ENCODE peak calls at places on chromosomes 3 and 15, in five cellular contexts. One of them, this sample, is unnamed. For H3K4me1, the result is how much of the 10 kb centered on the place peaks cover.

GRCh38 chr3:195207731-195208130 is 63.2 kb downstream of the XXYLT1 start:
- DNase-seq in SJSA1: no peak
- DNase-seq in lower lobe of right lung: no peak
- DNase-seq in upper lobe of left lung: no peak
- DNase-seq in kidney: no peak
- DNase-seq in this sample: no peak

GRCh38 chr15:89781891-89782618 is 5.9 kb downstream of the MESP2 start:
- DNase-seq in kidney: peak
- DNase-seq in upper lobe of left lung: no peak
- DNase-seq in lower lobe of right lung: no peak
- DNase-seq in SJSA1: peak
- DNase-seq in this sample: no peak

GRCh38 chr3:9158865-9159630 is 90.4 kb downstream of the SRGAP3 start:
- DNase-seq in SJSA1: no peak
- DNase-seq in upper lobe of left lung: no peak
- DNase-seq in kidney: no peak
- DNase-seq in lower lobe of right lung: no peak
- DNase-seq in this sample: no peak

GRCh38 chr3:132804498-132804897 is 82.3 kb upstream of the NPHP3 start:
- DNase-seq in lower lobe of right lung: no peak
- DNase-seq in SJSA1: peak
- DNase-seq in upper lobe of left lung: no peak
- DNase-seq in kidney: no peak
- DNase-seq in this sample: no peak

GRCh38 chr15:52284164-52284563 is 11.4 kb downstream of the MYO5C start:
- DNase-seq in kidney: no peak
- DNase-seq in lower lobe of right lung: no peak
- DNase-seq in SJSA1: no peak
- DNase-seq in upper lobe of left lung: no peak
- DNase-seq in this sample: no peak

GRCh38 chr3:129654126-129654525 is 47.6 kb upstream of the PLXND1 start:
- DNase-seq in kidney: no peak
- DNase-seq in upper lobe of left lung: no peak
- DNase-seq in SJSA1: no peak
- DNase-seq in lower lobe of right lung: no peak
- DNase-seq in this sample: no peak

GRCh38 chr3:142779591-142779990 is 55.8 kb downstream of the TRPC1 start:
- DNase-seq in kidney: no peak
- DNase-seq in lower lobe of right lung: no peak
- DNase-seq in upper lobe of left lung: no peak
- DNase-seq in SJSA1: no peak
- DNase-seq in this sample: no peak

GRCh38 chr3:177569823-177570657 is 372.8 kb upstream of the TBL1XR1 start:
- DNase-seq in SJSA1: no peak
- DNase-seq in lower lobe of right lung: no peak
- DNase-seq in kidney: no peak
- DNase-seq in upper lobe of left lung: no peak
- DNase-seq in this sample: no peak

GRCh38 chr3:188119846-188120245 is 34.1 kb upstream of the LPP start:
- DNase-seq in lower lobe of right lung: no peak
- DNase-seq in kidney: no peak
- DNase-seq in SJSA1: no peak
- DNase-seq in upper lobe of left lung: no peak
- DNase-seq in this sample: no peak
- H3K4me1 ChIP-seq in lower lobe of right lung: under half
- H3K4me1 ChIP-seq in kidney: under half
- H3K4me1 ChIP-seq in SJSA1: under half
- H3K4me1 ChIP-seq in upper lobe of left lung: under half
- H3K4me1 ChIP-seq in this sample: under half

DNA sequence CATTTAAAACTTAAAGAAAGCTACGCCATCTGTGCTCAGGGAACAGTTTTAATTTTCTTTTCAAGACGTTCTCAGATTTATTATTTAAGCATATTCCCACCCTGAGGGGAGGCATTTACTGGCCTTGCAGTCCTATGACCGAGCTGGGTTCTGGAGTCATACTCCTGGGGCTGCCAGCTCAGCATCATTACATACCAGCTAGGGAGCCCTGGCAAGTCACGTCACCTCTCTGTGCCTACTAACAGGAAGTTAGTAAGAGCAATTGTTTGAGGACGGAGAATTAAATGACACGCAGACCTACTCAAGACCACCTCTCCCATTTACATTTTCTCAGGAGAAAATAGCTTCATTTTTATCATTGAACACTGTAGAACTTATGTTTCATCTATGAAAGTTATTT is 5.8 kb downstream of the CDCP1 start:
- DNase-seq in lower lobe of right lung: no peak
- DNase-seq in kidney: peak
- DNase-seq in upper lobe of left lung: no peak
- DNase-seq in SJSA1: peak
- DNase-seq in this sample: no peak
- H3K27ac ChIP-seq in lower lobe of right lung: no peak
- H3K27ac ChIP-seq in kidney: no peak
- H3K27ac ChIP-seq in upper lobe of left lung: no peak
- H3K27ac ChIP-seq in SJSA1: peak
- H3K27ac ChIP-seq in this sample: no peak

DNA sequence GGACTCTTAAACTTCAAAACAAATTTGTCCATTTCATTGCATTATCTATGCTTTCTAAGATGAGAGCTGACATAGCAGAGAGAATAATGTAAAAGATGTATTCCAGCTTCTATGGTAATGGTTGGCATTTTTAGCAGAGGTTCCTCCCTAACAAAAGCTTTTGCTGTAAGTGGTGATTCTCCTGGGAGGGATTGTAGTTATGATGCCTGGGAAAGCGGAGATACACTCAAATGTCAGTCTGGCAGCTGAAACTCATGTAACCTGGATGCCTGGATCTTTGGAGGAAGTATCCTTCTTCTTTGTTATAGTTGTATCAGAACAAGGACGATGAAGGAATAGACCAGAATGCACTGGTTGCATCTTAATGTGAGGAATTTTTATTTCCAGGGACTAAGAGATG is 7.5 kb downstream of the CHL1 start:
- DNase-seq in lower lobe of right lung: no peak
- DNase-seq in SJSA1: no peak
- DNase-seq in kidney: no peak
- DNase-seq in upper lobe of left lung: no peak
- DNase-seq in this sample: no peak
- H3K4me1 ChIP-seq in lower lobe of right lung: under half
- H3K4me1 ChIP-seq in SJSA1: under half
- H3K4me1 ChIP-seq in kidney: under half
- H3K4me1 ChIP-seq in upper lobe of left lung: under half
- H3K4me1 ChIP-seq in this sample: under half

GRCh38 chr3:160883373-160883772 is 127.3 kb downstream of the PPM1L start:
- DNase-seq in kidney: no peak
- DNase-seq in SJSA1: no peak
- DNase-seq in lower lobe of right lung: no peak
- DNase-seq in upper lobe of left lung: no peak
- DNase-seq in this sample: no peak

GRCh38 chr3:160885791-160886286 is 129.8 kb downstream of the PPM1L start:
- DNase-seq in kidney: peak
- DNase-seq in SJSA1: peak
- DNase-seq in lower lobe of right lung: peak
- DNase-seq in upper lobe of left lung: peak
- DNase-seq in this sample: peak

DNA sequence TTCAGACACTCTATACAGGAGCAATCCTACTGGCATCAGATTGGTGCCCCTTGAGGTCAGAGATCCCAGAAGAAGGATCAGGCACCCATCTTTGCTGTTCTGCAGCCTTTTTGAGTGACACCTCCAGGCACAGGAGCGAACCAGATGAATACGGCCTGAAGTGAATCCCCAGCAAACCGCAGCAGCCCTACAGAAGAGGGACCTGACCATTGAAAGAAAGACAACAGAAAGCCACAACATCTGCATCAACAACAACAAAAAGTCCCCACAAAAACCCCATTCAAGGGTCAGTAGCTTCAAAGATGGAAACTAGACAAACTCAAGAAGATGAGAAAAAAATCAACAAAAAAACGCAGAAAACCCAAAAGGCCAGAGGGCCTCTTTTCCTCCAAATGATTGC is 130.4 kb downstream of the PPM1L start:
- DNase-seq in lower lobe of right lung: no peak
- DNase-seq in upper lobe of left lung: no peak
- DNase-seq in kidney: no peak
- DNase-seq in SJSA1: no peak
- DNase-seq in this sample: no peak
- H3K27ac ChIP-seq in lower lobe of right lung: no peak
- H3K27ac ChIP-seq in upper lobe of left lung: no peak
- H3K27ac ChIP-seq in kidney: no peak
- H3K27ac ChIP-seq in SJSA1: no peak
- H3K27ac ChIP-seq in this sample: peak

GRCh38 chr3:50274371-50275104 is 4.3 kb upstream of the LSMEM2 start:
- DNase-seq in upper lobe of left lung: no peak
- DNase-seq in SJSA1: peak
- DNase-seq in kidney: peak
- DNase-seq in lower lobe of right lung: peak
- DNase-seq in this sample: peak

GRCh38 chr3:50275160-50275995 is 3.5 kb upstream of the LSMEM2 start:
- DNase-seq in SJSA1: no peak
- DNase-seq in upper lobe of left lung: peak
- DNase-seq in kidney: peak
- DNase-seq in lower lobe of right lung: no peak
- DNase-seq in this sample: no peak

GRCh38 chr3:50271314-50272072 is 2.5 kb downstream of the SEMA3B start:
- DNase-seq in SJSA1: no peak
- DNase-seq in lower lobe of right lung: no peak
- DNase-seq in kidney: no peak
- DNase-seq in upper lobe of left lung: no peak
- DNase-seq in this sample: no peak

GRCh38 chr3:50272911-50273688 is 4.2 kb downstream of the SEMA3B start:
- DNase-seq in kidney: peak
- DNase-seq in SJSA1: peak
- DNase-seq in upper lobe of left lung: peak
- DNase-seq in lower lobe of right lung: peak
- DNase-seq in this sample: peak

GRCh38 chr3:50273689-50274065 is 4.7 kb downstream of the SEMA3B start:
- DNase-seq in lower lobe of right lung: no peak
- DNase-seq in upper lobe of left lung: no peak
- DNase-seq in kidney: peak
- DNase-seq in SJSA1: no peak
- DNase-seq in this sample: no peak
- H3K4me1 ChIP-seq in lower lobe of right lung: under half
- H3K4me1 ChIP-seq in upper lobe of left lung: half or more
- H3K4me1 ChIP-seq in kidney: under half
- H3K4me1 ChIP-seq in SJSA1: under half
- H3K4me1 ChIP-seq in this sample: under half

DNA sequence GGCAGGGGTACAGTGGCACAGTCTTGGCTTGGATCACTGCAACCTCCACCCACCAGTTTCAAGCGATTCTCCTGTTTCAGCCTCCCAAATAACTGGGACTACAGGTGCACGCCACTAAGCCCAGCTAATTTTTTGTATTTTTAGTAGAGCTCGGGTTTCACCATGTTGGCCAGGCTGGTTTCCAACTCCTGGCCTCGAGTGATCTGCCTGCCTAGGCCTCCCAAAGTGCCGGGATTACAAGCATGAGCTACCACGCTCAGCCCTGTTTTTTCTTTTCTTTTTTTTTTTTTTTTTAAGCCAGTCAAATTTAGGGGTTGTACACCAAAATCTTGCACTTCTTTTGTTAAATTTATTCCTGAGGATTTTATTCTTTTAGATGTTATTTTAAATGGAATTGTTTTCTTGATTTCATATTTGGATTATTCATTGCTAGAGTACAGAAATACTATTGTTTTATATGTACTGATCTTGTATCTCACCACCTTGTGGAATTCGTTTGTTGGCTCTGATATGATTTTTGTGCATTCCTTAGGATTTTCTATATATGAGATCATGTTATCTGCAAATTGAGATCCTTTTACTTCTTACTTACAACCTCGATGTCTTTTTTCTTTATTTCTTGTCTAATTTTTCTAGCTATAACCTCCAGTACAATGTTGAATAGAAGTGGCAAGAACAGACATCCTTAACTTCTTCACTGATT is 65.6 kb downstream of the ZNF609 start:
- DNase-seq in kidney: no peak
- DNase-seq in lower lobe of right lung: no peak
- DNase-seq in upper lobe of left lung: no peak
- DNase-seq in SJSA1: no peak
- DNase-seq in this sample: no peak
- H3K27ac ChIP-seq in kidney: no peak
- H3K27ac ChIP-seq in lower lobe of right lung: no peak
- H3K27ac ChIP-seq in upper lobe of left lung: no peak
- H3K27ac ChIP-seq in SJSA1: no peak
- H3K27ac ChIP-seq in this sample: no peak

GRCh38 chr3:136956994-136957393 is 789 bp upstream of the IL20RB start:
- DNase-seq in lower lobe of right lung: no peak
- DNase-seq in SJSA1: no peak
- DNase-seq in upper lobe of left lung: no peak
- DNase-seq in kidney: no peak
- DNase-seq in this sample: no peak

GRCh38 chr3:136960838-136961836 is 3.4 kb downstream of the IL20RB start:
- DNase-seq in kidney: no peak
- DNase-seq in upper lobe of left lung: no peak
- DNase-seq in SJSA1: no peak
- DNase-seq in lower lobe of right lung: no peak
- DNase-seq in this sample: no peak

GRCh38 chr3:136958931-136959330 is 1.1 kb downstream of the IL20RB start:
- DNase-seq in upper lobe of left lung: no peak
- DNase-seq in kidney: no peak
- DNase-seq in SJSA1: no peak
- DNase-seq in lower lobe of right lung: no peak
- DNase-seq in this sample: no peak

GRCh38 chr3:136957751-136958288 is at the start of gene IL20RB:
- DNase-seq in upper lobe of left lung: no peak
- DNase-seq in kidney: no peak
- DNase-seq in lower lobe of right lung: no peak
- DNase-seq in SJSA1: peak
- DNase-seq in this sample: no peak

GRCh38 chr3:136959599-136959998 is 1.8 kb downstream of the IL20RB start:
- DNase-seq in kidney: no peak
- DNase-seq in SJSA1: no peak
- DNase-seq in lower lobe of right lung: no peak
- DNase-seq in upper lobe of left lung: no peak
- DNase-seq in this sample: no peak
- H3K4me1 ChIP-seq in kidney: under half
- H3K4me1 ChIP-seq in SJSA1: under half
- H3K4me1 ChIP-seq in lower lobe of right lung: under half
- H3K4me1 ChIP-seq in upper lobe of left lung: under half
- H3K4me1 ChIP-seq in this sample: under half